ENCODE peak calls at places on chromosomes 3 and 15, in seven cellular contexts. J is A673, V is PC-9, H is K562, U is fibroblast of lung, G is neural progenitor cell, L is astrocyte. A is an unnamed sample. For H3K9me3, the result is how much of the 10 kb centered on the place peaks cover.

GRCh38 chr3:131868203-131868602 is 166.6 kb downstream of the CPNE4 start:
- DNase-seq in J (no peak), V (no peak), H (no peak), U (no peak), G (no peak), L (no peak), A (no peak)

GRCh38 chr3:52719618-52720017 is 13.7 kb downstream of the SPCS1 start:
- DNase-seq in J (no peak), V (no peak), H (no peak), U (no peak), G (no peak), L (no peak), A (no peak)

GRCh38 chr3:197854596-197855343 is 63.7 kb downstream of the LRCH3 start:
- DNase-seq in J (peak), V (no peak), H (no peak), U (peak), G (peak), L (peak), A (peak)

GRCh38 chr15:79721256-79721655 is 175.6 kb downstream of the MTHFS start:
- DNase-seq in J (no peak), V (no peak), H (no peak), U (no peak), G (no peak), L (no peak), A (no peak)

GRCh38 chr3:170027691-170028102 is 10.1 kb upstream of the GPR160 start:
- DNase-seq in J (no peak), V (no peak), H (no peak), U (no peak), G (no peak), L (no peak), A (no peak)

GRCh38 chr3:172848910-172849309 is 98.4 kb downstream of the ECT2 start:
- DNase-seq in J (peak), V (no peak), H (no peak), U (peak), G (no peak), L (peak), A (peak)

GRCh38 chr3:133955892-133956291 is 60.2 kb upstream of the RAB6B start:
- DNase-seq in J (peak), V (no peak), H (no peak), U (no peak), G (no peak), L (no peak), A (peak)

GRCh38 chr15:46232471-46232870 is 597.6 kb downstream of the SQOR start:
- DNase-seq in J (no peak), V (no peak), H (no peak), U (no peak), G (no peak), L (no peak), A (no peak)

GRCh38 chr3:28576590-28577220 is 228.1 kb upstream of the AZI2 start:
- DNase-seq in J (no peak), V (no peak), H (no peak), U (no peak), G (peak), L (no peak), A (no peak)

GRCh38 chr15:30044377-30044776 is 38.4 kb upstream of the GOLGA8J start:
- DNase-seq in J (no peak), V (no peak), H (no peak), U (no peak), G (no peak), L (no peak), A (no peak)

GRCh38 chr15:70099966-70100494 is 2.3 kb upstream of the TLE3 start:
- DNase-seq in J (peak), V (no peak), H (no peak), U (no peak), G (peak), L (no peak), A (no peak)

GRCh38 chr3:46667657-46668056 is 25.8 kb downstream of the ALS2CL start:
- DNase-seq in J (no peak), V (no peak), H (no peak), U (no peak), G (no peak), L (no peak), A (no peak)

GRCh38 chr15:36584511-36584910 is 5.1 kb downstream of the CDIN1 start:
- DNase-seq in J (no peak), V (no peak), H (no peak), U (no peak), G (no peak), L (no peak), A (no peak)

GRCh38 chr3:15258720-15259119 is 52.7 kb downstream of the CAPN7 start:
- DNase-seq in J (no peak), V (no peak), H (no peak), U (no peak), G (no peak), L (no peak), A (no peak)

GRCh38 chr3:59654120-59654952 is 604.5 kb upstream of the CFAP20DC start:
- DNase-seq in J (no peak), V (peak), H (no peak), U (peak), G (no peak), L (peak), A (no peak)

GRCh38 chr3:41204369-41204768 is 5.1 kb downstream of the CTNNB1 start:
- DNase-seq in J (no peak), V (no peak), H (no peak), U (no peak), G (no peak), L (no peak), A (no peak)

GRCh38 chr3:179853176-179853575 is 183.6 kb downstream of the PEX5L start:
- DNase-seq in J (no peak), V (no peak), H (no peak), U (peak), G (no peak), L (peak), A (no peak)

GRCh38 chr3:112126501-112126900 is 6.5 kb downstream of the GCSAM start:
- DNase-seq in J (peak), V (peak), H (no peak), U (no peak), G (peak), L (no peak), A (peak)

GRCh38 chr3:160444411-160444810 is 5.2 kb downstream of the TRIM59 start:
- DNase-seq in J (no peak), V (no peak), H (peak), U (no peak), G (no peak), L (no peak), A (no peak)

GRCh38 chr3:67524046-67524445 is 130.4 kb downstream of the SUCLG2 start:
- DNase-seq in J (no peak), V (no peak), H (no peak), U (no peak), G (no peak), L (peak), A (no peak)

GRCh38 chr15:38074029-38074428 is 139.6 kb downstream of the TMCO5A start:
- DNase-seq in J (no peak), V (no peak), H (no peak), U (no peak), G (no peak), L (no peak), A (no peak)

GRCh38 chr3:190444576-190445145 is 5.0 kb downstream of the TMEM207 start:
- DNase-seq in J (no peak), V (no peak), H (no peak), U (no peak), G (no peak), L (peak), A (no peak)

DNA sequence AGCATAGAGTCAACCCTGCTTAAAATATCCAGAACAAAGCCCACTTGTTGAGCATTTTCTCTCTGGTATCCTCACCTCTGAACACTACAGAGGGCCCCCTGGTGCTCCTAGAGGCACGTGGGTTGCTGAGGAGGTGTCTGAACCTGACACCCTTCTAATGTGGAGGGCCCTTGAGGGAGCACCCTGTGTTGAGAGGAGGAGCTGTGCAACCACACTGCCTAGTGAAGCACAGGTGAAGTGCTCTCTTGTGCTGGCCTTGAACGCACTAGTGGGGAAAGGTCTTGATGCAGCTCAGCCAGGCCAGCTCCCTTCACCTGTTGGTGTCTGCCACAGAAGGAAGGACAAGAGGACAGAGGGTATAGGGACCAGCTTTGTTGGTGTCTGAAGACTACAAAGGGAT is 51.9 kb downstream of the CCK start:
- DNase-seq in J (no peak), V (no peak), H (no peak), U (no peak), G (no peak), L (no peak), A (no peak)
- H3K27ac ChIP-seq in J (no peak), V (no peak), H (no peak), U (no peak), G (no peak), L (no peak), A (no peak)

DNA sequence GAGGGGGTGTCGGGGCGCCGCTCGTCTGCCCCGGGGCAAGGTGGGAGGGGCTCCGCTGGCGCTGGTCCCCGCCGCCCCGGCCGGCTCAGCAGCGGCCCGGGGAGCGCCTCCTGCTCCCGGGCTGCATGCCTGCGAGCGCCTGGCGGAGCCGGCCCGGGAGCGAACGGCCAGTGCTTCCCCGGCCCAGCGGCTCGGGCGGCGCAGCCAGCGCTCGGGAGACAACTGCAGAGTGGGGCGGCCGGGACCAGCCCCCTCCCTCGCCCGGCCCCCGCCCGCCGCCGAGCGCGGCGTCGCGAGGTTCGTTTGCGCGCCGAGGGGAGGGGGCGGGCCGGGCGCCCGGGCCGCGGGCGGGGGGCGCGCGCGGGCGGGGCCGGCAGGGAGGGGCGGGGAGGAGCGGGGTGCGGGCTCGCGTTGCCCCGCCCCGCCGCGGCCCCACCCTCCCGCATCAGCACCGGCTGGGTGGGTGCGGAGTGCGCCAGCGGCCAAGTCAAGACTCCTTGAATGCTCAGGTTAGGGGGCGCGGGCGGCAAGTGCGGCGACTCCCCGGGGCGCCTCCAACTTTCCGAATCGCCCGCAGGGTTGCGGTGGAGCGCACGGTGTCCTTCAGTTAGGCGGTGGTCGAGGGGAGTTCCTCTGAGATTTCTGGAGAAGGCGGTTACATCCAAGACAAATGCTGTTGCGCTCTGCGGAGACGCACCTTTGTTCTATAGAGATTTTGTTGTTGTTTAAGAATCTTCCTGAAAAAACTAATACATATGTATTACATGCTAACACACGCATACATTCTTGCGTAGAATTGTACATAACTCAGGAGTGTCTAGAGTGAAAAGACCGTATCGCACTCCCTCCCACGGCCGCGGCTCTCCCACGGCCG is at the start of gene RGMA:
- DNase-seq in J (peak), V (no peak), H (peak), U (no peak), G (peak), L (no peak), A (no peak)
- TF ChIP-seq EZH2 in J (no peak), V (no peak), H (no peak), U (no peak), G (no peak), L (no peak), A (no peak)

GRCh38 chr15:25058080-25058785 is 103.4 kb downstream of the SNRPN start:
- DNase-seq in J (no peak), V (no peak), H (no peak), U (no peak), G (no peak), L (no peak), A (no peak)
- H3K9me3 ChIP-seq in J (half or more), V (under half), H (under half), U (under half), G (under half), L (half or more), A (under half)

DNA sequence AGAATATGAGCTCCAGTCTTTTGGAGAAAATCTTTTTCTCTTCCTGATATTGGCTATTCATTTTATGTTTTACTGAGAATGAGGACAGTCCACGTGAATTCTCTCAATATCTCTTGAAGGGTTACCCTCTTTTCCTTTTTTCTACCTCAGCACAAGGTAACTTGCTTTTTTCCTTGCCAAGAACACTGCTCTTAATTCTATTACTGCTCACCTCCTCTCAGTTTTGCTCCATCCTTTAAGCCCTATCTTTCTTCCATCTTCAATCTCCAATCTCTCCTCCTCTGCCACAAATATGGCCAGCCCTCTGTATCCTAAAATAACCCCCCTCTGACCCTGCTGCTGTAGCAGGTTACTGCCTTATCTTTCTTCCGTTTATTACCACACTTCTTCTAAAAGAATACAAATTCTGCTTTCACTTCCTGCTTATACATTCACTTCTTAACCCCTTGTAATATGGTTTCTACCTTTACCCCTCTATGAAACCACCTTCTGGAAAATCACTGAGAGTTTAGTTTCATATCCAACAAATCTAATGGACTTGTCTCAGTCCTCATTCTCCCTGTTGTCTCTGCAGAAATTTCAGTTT is 89.0 kb downstream of the NFKBIZ start:
- DNase-seq in J (no peak), V (no peak), H (no peak), U (no peak), G (no peak), L (no peak), A (no peak)
- H3K27ac ChIP-seq in J (peak), V (no peak), H (peak), U (no peak), G (no peak), L (no peak), A (no peak)

DNA sequence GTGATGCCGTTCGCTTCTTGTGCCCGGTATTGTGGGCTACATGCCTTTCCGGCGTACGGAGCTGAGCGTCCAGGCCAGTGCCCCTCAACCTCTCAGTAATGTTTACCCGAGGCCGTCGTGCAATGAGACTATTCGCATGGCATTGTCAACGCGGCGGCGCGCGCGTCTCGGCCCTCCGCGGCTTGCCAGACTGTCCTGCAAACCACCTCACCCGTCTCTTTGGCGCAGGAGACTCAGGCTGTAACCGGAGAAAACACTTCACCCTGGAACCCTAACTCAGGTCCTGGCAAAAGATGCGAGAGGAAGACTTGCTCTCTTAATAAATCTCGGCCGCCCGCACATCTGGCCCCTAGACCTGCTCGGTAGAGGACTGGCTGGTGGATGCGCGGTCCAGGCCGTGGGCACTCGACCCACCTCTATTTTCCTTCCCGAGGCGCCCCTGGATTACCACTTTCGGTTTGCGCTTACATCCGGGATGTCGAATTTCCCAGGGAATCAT is 71.6 kb upstream of the POLG start:
- DNase-seq in J (no peak), V (no peak), H (no peak), U (no peak), G (peak), L (no peak), A (no peak)
- TF ChIP-seq EZH2 in J (no peak), V (no peak), H (no peak), U (peak), G (peak), L (peak), A (no peak)

GRCh38 chr3:58564456-58565160 is 12.6 kb downstream of the FAM107A start:
- DNase-seq in J (no peak), V (peak), H (no peak), U (peak), G (no peak), L (peak), A (no peak)
- H3K9me3 ChIP-seq in J (under half), V (under half), H (under half), U (under half), G (under half), L (under half), A (under half)

GRCh38 chr15:43492673-43493601 is at the start of gene TP53BP1:
- DNase-seq in J (peak), V (peak), H (peak), U (peak), G (peak), L (peak), A (peak)

GRCh38 chr15:43498988-43499387 is 6.0 kb upstream of the TP53BP1 start:
- DNase-seq in J (no peak), V (no peak), H (no peak), U (no peak), G (no peak), L (no peak), A (no peak)

GRCh38 chr15:43488790-43489585 is 4.0 kb downstream of the TP53BP1 start:
- DNase-seq in J (no peak), V (no peak), H (no peak), U (no peak), G (no peak), L (no peak), A (no peak)

GRCh38 chr15:43492266-43492665 is 690 bp downstream of the TP53BP1 start:
- DNase-seq in J (no peak), V (no peak), H (no peak), U (no peak), G (peak), L (no peak), A (no peak)

GRCh38 chr15:43493687-43494472 is 924 bp upstream of the TP53BP1 start:
- DNase-seq in J (no peak), V (no peak), H (peak), U (no peak), G (no peak), L (no peak), A (no peak)
- H3K27ac ChIP-seq in J (peak), V (no peak), H (peak), U (peak), G (no peak), L (peak), A (no peak)

DNA sequence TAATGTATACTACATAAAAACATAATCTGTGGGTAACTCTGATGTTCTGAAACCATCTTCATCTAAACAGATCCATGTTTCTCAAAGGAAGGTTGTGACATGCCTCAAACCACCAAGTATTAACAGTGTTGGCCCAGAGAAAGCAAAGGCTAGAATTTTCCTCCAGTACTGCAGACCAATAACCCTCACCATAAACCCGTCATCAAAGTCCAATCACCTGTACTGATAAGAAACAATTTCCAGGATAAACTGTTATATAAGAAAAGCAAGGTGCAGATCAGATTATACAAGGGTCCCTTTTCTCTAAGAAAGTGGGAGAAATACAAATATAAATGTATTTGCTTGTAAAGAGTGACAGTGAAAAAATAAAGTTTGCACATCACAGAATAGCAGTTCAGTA is 32.3 kb downstream of the TBC1D2B start:
- DNase-seq in J (no peak), V (no peak), H (no peak), U (no peak), G (no peak), L (no peak), A (no peak)
- TF ChIP-seq EZH2 in J (no peak), V (no peak), H (no peak), U (no peak), G (no peak), L (no peak), A (no peak)

GRCh38 chr15:23797747-23798157 is 110.6 kb upstream of the NDN start:
- DNase-seq in J (no peak), V (no peak), H (no peak), U (no peak), G (no peak), L (no peak), A (no peak)
- H3K9me3 ChIP-seq in J (half or more), V (under half), H (under half), U (under half), G (under half), L (under half), A (under half)

GRCh38 chr3:63979093-63979492 is 44.2 kb downstream of the PSMD6 start:
- DNase-seq in J (no peak), V (peak), H (no peak), U (peak), G (no peak), L (peak), A (no peak)

GRCh38 chr3:63980019-63980418 is 43.3 kb downstream of the PSMD6 start:
- DNase-seq in J (no peak), V (no peak), H (no peak), U (no peak), G (no peak), L (no peak), A (no peak)

GRCh38 chr3:63981980-63982379 is 41.3 kb downstream of the PSMD6 start:
- DNase-seq in J (no peak), V (no peak), H (no peak), U (no peak), G (no peak), L (no peak), A (no peak)

GRCh38 chr3:63977893-63978292 is 45.4 kb downstream of the PSMD6 start:
- DNase-seq in J (no peak), V (no peak), H (no peak), U (no peak), G (no peak), L (no peak), A (no peak)

GRCh38 chr3:63980830-63981498 is 42.3 kb downstream of the PSMD6 start:
- DNase-seq in J (no peak), V (no peak), H (no peak), U (no peak), G (no peak), L (no peak), A (no peak)
- H3K27ac ChIP-seq in J (no peak), V (no peak), H (no peak), U (no peak), G (no peak), L (no peak), A (no peak)